ENCODE peak calls at places on chromosomes 7 and 10, in nine cellular contexts. One of them, this sample, is unnamed.

GRCh38 chr7:151249732-151250072 is 1.2 kb upstream of the SMARCD3 start:
- DNase-seq in keratinocyte: no peak
- DNase-seq in Calu3: no peak
- DNase-seq in fibroblast of mammary gland: no peak
- DNase-seq in BJ: no peak
- DNase-seq in left lung: peak
- DNase-seq in pancreas: peak
- DNase-seq in cardiac muscle cell: peak
- DNase-seq in heart left ventricle: peak
- DNase-seq in this sample: peak

GRCh38 chr7:22628112-22628511 is 98.9 kb upstream of the IL6 start:
- DNase-seq in fibroblast of mammary gland: no peak
- DNase-seq in heart left ventricle: no peak
- DNase-seq in keratinocyte: no peak
- DNase-seq in pancreas: no peak
- DNase-seq in BJ: no peak
- DNase-seq in cardiac muscle cell: no peak
- DNase-seq in Calu3: no peak
- DNase-seq in left lung: no peak
- DNase-seq in this sample: no peak

GRCh38 chr10:65017523-65017922 is 1496.3 kb downstream of the REEP3 start:
- DNase-seq in BJ: no peak
- DNase-seq in cardiac muscle cell: no peak
- DNase-seq in keratinocyte: no peak
- DNase-seq in Calu3: no peak
- DNase-seq in pancreas: no peak
- DNase-seq in fibroblast of mammary gland: no peak
- DNase-seq in left lung: no peak
- DNase-seq in heart left ventricle: no peak
- DNase-seq in this sample: no peak

GRCh38 chr10:122786269-122786668 is 59.4 kb downstream of the CUZD1 start:
- DNase-seq in BJ: no peak
- DNase-seq in cardiac muscle cell: peak
- DNase-seq in pancreas: no peak
- DNase-seq in Calu3: no peak
- DNase-seq in keratinocyte: no peak
- DNase-seq in heart left ventricle: no peak
- DNase-seq in fibroblast of mammary gland: peak
- DNase-seq in left lung: no peak
- DNase-seq in this sample: peak

GRCh38 chr7:101453617-101454016 is 90.9 kb downstream of the COL26A1 start:
- DNase-seq in BJ: peak
- DNase-seq in left lung: no peak
- DNase-seq in Calu3: no peak
- DNase-seq in pancreas: no peak
- DNase-seq in fibroblast of mammary gland: no peak
- DNase-seq in cardiac muscle cell: no peak
- DNase-seq in heart left ventricle: no peak
- DNase-seq in keratinocyte: no peak
- DNase-seq in this sample: no peak

GRCh38 chr10:126212653-126213052 is 175.6 kb downstream of the ADAM12 start:
- DNase-seq in BJ: no peak
- DNase-seq in keratinocyte: no peak
- DNase-seq in Calu3: no peak
- DNase-seq in fibroblast of mammary gland: no peak
- DNase-seq in left lung: no peak
- DNase-seq in heart left ventricle: no peak
- DNase-seq in cardiac muscle cell: no peak
- DNase-seq in pancreas: no peak
- DNase-seq in this sample: no peak

GRCh38 chr7:1019255-1019785 is 25.0 kb upstream of the GPR146 start:
- DNase-seq in left lung: no peak
- DNase-seq in fibroblast of mammary gland: no peak
- DNase-seq in cardiac muscle cell: no peak
- DNase-seq in Calu3: no peak
- DNase-seq in BJ: no peak
- DNase-seq in heart left ventricle: no peak
- DNase-seq in keratinocyte: no peak
- DNase-seq in pancreas: peak
- DNase-seq in this sample: no peak

GRCh38 chr7:73308665-73309214 is at the start of gene NSUN5:
- DNase-seq in fibroblast of mammary gland: peak
- DNase-seq in BJ: no peak
- DNase-seq in keratinocyte: peak
- DNase-seq in Calu3: peak
- DNase-seq in cardiac muscle cell: peak
- DNase-seq in left lung: peak
- DNase-seq in heart left ventricle: peak
- DNase-seq in pancreas: peak
- DNase-seq in this sample: peak

GRCh38 chr10:27372095-27372494 is 131.5 kb upstream of the ACBD5 start:
- DNase-seq in Calu3: no peak
- DNase-seq in pancreas: no peak
- DNase-seq in fibroblast of mammary gland: peak
- DNase-seq in cardiac muscle cell: no peak
- DNase-seq in keratinocyte: no peak
- DNase-seq in heart left ventricle: no peak
- DNase-seq in BJ: peak
- DNase-seq in left lung: no peak
- DNase-seq in this sample: no peak

GRCh38 chr10:13681095-13681494 is 94.3 kb downstream of the PRPF18 start:
- DNase-seq in left lung: no peak
- DNase-seq in keratinocyte: no peak
- DNase-seq in heart left ventricle: no peak
- DNase-seq in pancreas: no peak
- DNase-seq in cardiac muscle cell: no peak
- DNase-seq in fibroblast of mammary gland: no peak
- DNase-seq in Calu3: no peak
- DNase-seq in BJ: no peak
- DNase-seq in this sample: no peak

GRCh38 chr10:49036638-49037037 is 78.7 kb downstream of the VSTM4 start:
- DNase-seq in pancreas: no peak
- DNase-seq in heart left ventricle: no peak
- DNase-seq in keratinocyte: no peak
- DNase-seq in cardiac muscle cell: no peak
- DNase-seq in left lung: no peak
- DNase-seq in fibroblast of mammary gland: no peak
- DNase-seq in BJ: no peak
- DNase-seq in Calu3: no peak
- DNase-seq in this sample: no peak

GRCh38 chr10:63657812-63658211 is 136.6 kb downstream of the REEP3 start:
- DNase-seq in Calu3: no peak
- DNase-seq in keratinocyte: no peak
- DNase-seq in BJ: no peak
- DNase-seq in left lung: no peak
- DNase-seq in heart left ventricle: no peak
- DNase-seq in fibroblast of mammary gland: no peak
- DNase-seq in cardiac muscle cell: no peak
- DNase-seq in pancreas: no peak
- DNase-seq in this sample: no peak

GRCh38 chr7:104779888-104780287 is 234.1 kb upstream of the KMT2E start:
- DNase-seq in heart left ventricle: no peak
- DNase-seq in pancreas: no peak
- DNase-seq in fibroblast of mammary gland: no peak
- DNase-seq in Calu3: no peak
- DNase-seq in cardiac muscle cell: no peak
- DNase-seq in BJ: no peak
- DNase-seq in keratinocyte: no peak
- DNase-seq in left lung: no peak
- DNase-seq in this sample: no peak

GRCh38 chr10:9792181-9792580 is 1225.5 kb upstream of the CELF2 start:
- DNase-seq in BJ: no peak
- DNase-seq in pancreas: no peak
- DNase-seq in left lung: no peak
- DNase-seq in keratinocyte: no peak
- DNase-seq in heart left ventricle: no peak
- DNase-seq in fibroblast of mammary gland: peak
- DNase-seq in Calu3: no peak
- DNase-seq in cardiac muscle cell: peak
- DNase-seq in this sample: no peak
- TF ChIP-seq CTCF in BJ: no peak
- TF ChIP-seq CTCF in pancreas: no peak
- TF ChIP-seq CTCF in left lung: no peak
- TF ChIP-seq CTCF in keratinocyte: no peak
- TF ChIP-seq CTCF in heart left ventricle: no peak
- TF ChIP-seq CTCF in fibroblast of mammary gland: no peak
- TF ChIP-seq CTCF in Calu3: no peak
- TF ChIP-seq CTCF in cardiac muscle cell: no peak
- TF ChIP-seq CTCF in this sample: no peak

GRCh38 chr10:73169320-73169719 is 1.4 kb downstream of the FAM149B1 start:
- DNase-seq in BJ: no peak
- DNase-seq in keratinocyte: no peak
- DNase-seq in heart left ventricle: no peak
- DNase-seq in pancreas: no peak
- DNase-seq in Calu3: no peak
- DNase-seq in cardiac muscle cell: no peak
- DNase-seq in left lung: no peak
- DNase-seq in fibroblast of mammary gland: no peak
- DNase-seq in this sample: no peak

GRCh38 chr10:73168486-73168844 is 546 bp downstream of the FAM149B1 start:
- DNase-seq in cardiac muscle cell: no peak
- DNase-seq in fibroblast of mammary gland: no peak
- DNase-seq in Calu3: no peak
- DNase-seq in heart left ventricle: no peak
- DNase-seq in left lung: no peak
- DNase-seq in BJ: no peak
- DNase-seq in pancreas: no peak
- DNase-seq in keratinocyte: no peak
- DNase-seq in this sample: no peak

GRCh38 chr10:73166972-73167371 is 836 bp downstream of the ECD start:
- DNase-seq in left lung: no peak
- DNase-seq in Calu3: no peak
- DNase-seq in heart left ventricle: no peak
- DNase-seq in keratinocyte: no peak
- DNase-seq in fibroblast of mammary gland: no peak
- DNase-seq in pancreas: no peak
- DNase-seq in BJ: no peak
- DNase-seq in cardiac muscle cell: no peak
- DNase-seq in this sample: no peak

GRCh38 chr10:73163096-73163495 is 4.7 kb downstream of the ECD start:
- DNase-seq in Calu3: no peak
- DNase-seq in heart left ventricle: no peak
- DNase-seq in pancreas: no peak
- DNase-seq in cardiac muscle cell: peak
- DNase-seq in left lung: no peak
- DNase-seq in BJ: no peak
- DNase-seq in keratinocyte: no peak
- DNase-seq in fibroblast of mammary gland: peak
- DNase-seq in this sample: peak

DNA sequence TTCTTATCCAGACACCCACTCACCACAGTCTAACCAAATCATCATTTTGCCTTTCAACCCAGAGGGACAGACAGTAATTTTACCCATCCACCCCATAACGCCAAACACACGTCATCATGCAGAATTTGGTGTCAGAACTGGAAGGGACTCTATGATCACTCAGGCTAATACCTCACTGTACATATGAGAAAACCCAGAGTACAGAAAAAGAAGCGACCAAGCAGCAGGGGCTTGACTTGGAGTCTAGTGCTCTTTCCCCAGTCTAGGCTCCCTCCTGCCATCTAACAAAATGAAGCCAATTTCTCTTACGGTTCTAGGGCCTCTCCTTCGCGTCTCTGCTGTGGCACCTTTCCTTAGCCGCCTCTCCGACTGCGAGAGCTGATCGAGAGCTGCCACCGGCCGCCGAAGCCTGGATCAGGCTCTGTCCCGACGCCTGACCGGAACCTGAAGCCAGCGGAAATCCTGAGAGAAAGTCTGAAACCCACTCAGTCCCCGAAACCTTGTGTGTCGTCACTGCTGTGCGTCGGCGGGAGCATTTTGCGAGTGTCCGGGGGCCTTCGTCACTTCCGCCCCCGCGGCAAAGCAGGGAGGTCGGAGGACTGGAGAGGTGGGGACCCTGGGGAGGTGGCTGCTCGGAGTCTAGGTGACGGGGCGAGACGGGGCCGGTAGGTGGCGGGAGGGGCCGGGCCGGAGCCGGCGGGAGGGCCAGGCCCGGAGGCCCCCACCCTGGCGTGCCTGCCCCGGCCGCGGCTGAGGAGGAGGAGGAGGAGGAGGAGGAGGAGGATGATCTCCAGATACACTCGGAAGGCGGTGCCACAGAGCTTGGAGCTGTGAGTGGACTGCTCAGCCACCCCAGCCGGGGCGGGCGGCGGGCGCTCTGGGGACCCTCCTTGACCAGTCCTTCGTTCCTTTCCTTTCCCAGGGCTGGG is at the start of the genes ECD and FAM149B1:
- DNase-seq in BJ: peak
- DNase-seq in pancreas: peak
- DNase-seq in Calu3: peak
- DNase-seq in heart left ventricle: peak
- DNase-seq in cardiac muscle cell: peak
- DNase-seq in fibroblast of mammary gland: peak
- DNase-seq in left lung: peak
- DNase-seq in keratinocyte: no peak
- DNase-seq in this sample: peak
- TF ChIP-seq CTCF in BJ: peak
- TF ChIP-seq CTCF in pancreas: no peak
- TF ChIP-seq CTCF in Calu3: peak
- TF ChIP-seq CTCF in heart left ventricle: no peak
- TF ChIP-seq CTCF in cardiac muscle cell: no peak
- TF ChIP-seq CTCF in fibroblast of mammary gland: no peak
- TF ChIP-seq CTCF in left lung: no peak
- TF ChIP-seq CTCF in keratinocyte: peak
- TF ChIP-seq CTCF in this sample: peak

DNA sequence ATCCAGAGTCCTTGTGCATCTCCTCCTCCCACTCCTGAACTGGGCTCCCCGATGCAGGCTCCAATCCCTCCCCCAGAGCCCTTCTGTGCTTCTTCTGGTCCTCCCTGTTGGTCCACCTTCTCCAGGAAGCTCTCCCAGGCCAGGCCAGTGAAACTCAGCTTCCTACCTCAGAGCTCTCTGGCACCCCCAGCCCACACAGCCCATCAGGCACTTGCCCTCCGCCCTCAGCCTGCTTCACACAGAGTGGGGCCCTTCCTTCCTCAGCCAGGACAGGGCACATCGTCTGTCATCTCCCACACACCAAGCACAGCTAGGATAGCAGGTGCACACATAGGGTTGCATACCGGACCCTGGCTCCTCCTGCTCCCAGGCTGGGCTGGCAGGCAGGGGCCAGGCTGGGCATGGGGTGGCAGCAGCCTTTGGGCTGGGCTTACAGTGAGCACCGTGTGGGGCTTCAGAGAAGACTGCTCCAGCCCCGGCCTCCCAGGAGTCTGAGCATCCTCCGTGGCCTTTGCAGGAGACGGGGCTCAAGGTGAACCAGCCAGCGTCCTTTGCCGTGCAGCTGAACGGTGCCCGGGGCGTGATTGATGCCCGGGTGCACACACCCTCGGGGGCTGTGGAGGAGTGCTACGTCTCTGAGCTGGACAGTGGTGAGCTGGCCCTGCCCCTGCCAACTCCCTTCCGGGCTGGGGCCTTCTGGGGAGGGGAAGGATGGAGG is 6.5 kb upstream of the ATP6V1F start:
- DNase-seq in fibroblast of mammary gland: no peak
- DNase-seq in heart left ventricle: no peak
- DNase-seq in BJ: no peak
- DNase-seq in Calu3: no peak
- DNase-seq in keratinocyte: no peak
- DNase-seq in left lung: no peak
- DNase-seq in cardiac muscle cell: no peak
- DNase-seq in pancreas: no peak
- DNase-seq in this sample: no peak
- TF ChIP-seq CTCF in fibroblast of mammary gland: no peak
- TF ChIP-seq CTCF in heart left ventricle: no peak
- TF ChIP-seq CTCF in BJ: no peak
- TF ChIP-seq CTCF in Calu3: no peak
- TF ChIP-seq CTCF in keratinocyte: no peak
- TF ChIP-seq CTCF in left lung: no peak
- TF ChIP-seq CTCF in cardiac muscle cell: no peak
- TF ChIP-seq CTCF in pancreas: no peak
- TF ChIP-seq CTCF in this sample: no peak

GRCh38 chr7:139827042-139827441 is 2.0 kb upstream of the TBXAS1 start:
- DNase-seq in pancreas: no peak
- DNase-seq in fibroblast of mammary gland: no peak
- DNase-seq in keratinocyte: no peak
- DNase-seq in heart left ventricle: no peak
- DNase-seq in cardiac muscle cell: no peak
- DNase-seq in BJ: no peak
- DNase-seq in left lung: no peak
- DNase-seq in Calu3: peak
- DNase-seq in this sample: no peak
- TF ChIP-seq CTCF in pancreas: no peak
- TF ChIP-seq CTCF in fibroblast of mammary gland: no peak
- TF ChIP-seq CTCF in keratinocyte: peak
- TF ChIP-seq CTCF in heart left ventricle: no peak
- TF ChIP-seq CTCF in cardiac muscle cell: no peak
- TF ChIP-seq CTCF in BJ: no peak
- TF ChIP-seq CTCF in left lung: no peak
- TF ChIP-seq CTCF in Calu3: no peak
- TF ChIP-seq CTCF in this sample: no peak

This sample was measured in HFFc6.